ENCODE peak calls at places on chromosomes 5 and 9, in four cellular contexts. S is GM23338, T is BE2C, H is tibial nerve. U is an unnamed sample.

GRCh38 chr9:92680166-92681119 is 10.5 kb upstream of the IPPK start:
- DNase-seq in S (no peak), T (no peak), H (no peak), U (no peak)

GRCh38 chr5:103522586-103522985 is 40.0 kb downstream of the NUDT12 start:
- DNase-seq in S (peak; percentile 18), T (no peak), H (no peak), U (no peak)

GRCh38 chr9:99752710-99753109 is 69.0 kb upstream of the NR4A3 start:
- DNase-seq in S (no peak), T (no peak), H (no peak), U (no peak)

GRCh38 chr5:58466939-58467338 is 7.1 kb upstream of the PLK2 start:
- DNase-seq in S (peak; percentile 57), T (peak; percentile 20), H (no peak), U (no peak)

GRCh38 chr5:178246736-178247135 is 14.1 kb upstream of the PHYKPL start:
- DNase-seq in S (no peak), T (no peak), H (no peak), U (no peak)

GRCh38 chr9:130959809-130960334 is 20.8 kb upstream of the FIBCD1 start:
- DNase-seq in S (no peak), T (no peak), H (no peak), U (no peak)

GRCh38 chr9:92607088-92607487 is 62.8 kb downstream of the IPPK start:
- DNase-seq in S (no peak), T (no peak), H (peak; percentile 75), U (no peak)

GRCh38 chr9:125805057-125805456 is 57.9 kb downstream of the PBX3 start:
- DNase-seq in S (no peak), T (no peak), H (no peak), U (no peak)

GRCh38 chr9:4081549-4081895 is 218.3 kb downstream of the GLIS3 start:
- DNase-seq in S (no peak), T (no peak), H (no peak), U (no peak)

GRCh38 chr5:136169218-136169617 is 23.7 kb downstream of the SMIM32 start:
- DNase-seq in S (no peak), T (no peak), H (no peak), U (no peak)

GRCh38 chr5:101543780-101544179 is 640.7 kb upstream of the ST8SIA4 start:
- DNase-seq in S (no peak), T (no peak), H (no peak), U (no peak)

GRCh38 chr5:135246923-135247795 is 151.9 kb downstream of the MACROH2A1 start:
- DNase-seq in S (no peak), T (peak; percentile 68), H (no peak), U (no peak)

GRCh38 chr5:16702964-16703363 is 86.2 kb upstream of the RETREG1 start:
- DNase-seq in S (peak; percentile 24), T (no peak), H (no peak), U (no peak)

GRCh38 chr5:90000351-90000750 is 409.2 kb downstream of the CETN3 start:
- DNase-seq in S (peak; percentile 37), T (peak; percentile 42), H (no peak), U (no peak)
- TF ChIP-seq CTCF in S (peak; percentile 55), T (no peak), H (no peak), U (no peak)

DNA sequence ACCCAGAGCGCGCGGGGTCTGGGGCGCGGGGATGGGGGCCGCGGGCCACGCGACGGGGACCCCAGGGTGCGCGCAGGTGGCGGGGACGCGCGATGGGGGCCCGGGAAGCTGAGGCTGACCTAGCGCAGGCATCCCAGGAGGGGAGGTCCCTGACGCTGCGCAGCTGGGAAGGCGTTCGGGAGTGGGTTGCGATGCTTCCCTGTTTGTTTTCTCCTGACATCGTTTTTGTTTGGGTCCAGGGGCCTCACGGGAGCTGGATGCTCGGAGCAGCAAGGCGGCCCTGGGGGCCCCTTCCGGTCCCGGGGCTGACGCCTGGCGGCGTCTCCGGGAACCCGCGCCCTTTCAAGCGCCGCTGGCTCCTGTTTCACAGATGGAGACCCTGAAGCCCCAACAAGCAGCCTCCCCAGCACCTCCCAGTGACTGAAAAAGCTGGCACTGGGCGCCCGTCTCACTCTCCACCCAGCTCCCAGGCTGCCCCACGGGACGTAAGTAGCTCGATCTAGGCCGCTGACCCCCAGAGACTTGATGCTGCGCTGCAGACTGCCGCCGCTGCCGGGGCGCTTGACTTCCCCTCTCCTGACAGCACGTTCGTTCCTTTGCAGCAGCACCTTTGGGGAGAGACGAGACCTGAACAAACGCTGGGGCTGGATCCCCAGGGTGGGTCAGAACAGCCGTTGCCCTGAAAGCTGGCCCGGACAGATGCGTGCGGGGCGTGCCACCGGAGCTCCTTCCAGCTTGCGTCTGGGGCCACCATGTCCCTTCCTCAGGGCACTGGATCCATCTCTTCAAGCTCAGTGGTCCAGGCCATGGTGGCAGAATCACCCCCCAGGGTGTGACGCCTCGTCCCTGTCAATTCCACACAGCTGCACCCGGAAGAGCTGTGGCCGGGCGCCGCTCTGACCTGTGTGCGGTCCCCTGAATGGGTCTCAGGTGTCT is 593 bp downstream of the BRD3OS start:
- DNase-seq in S (peak; percentile 82), T (peak; percentile 59), H (peak; percentile 14), U (no peak)
- TF ChIP-seq CTCF in S (no peak), T (peak; percentile 33), H (no peak), U (no peak)

DNA sequence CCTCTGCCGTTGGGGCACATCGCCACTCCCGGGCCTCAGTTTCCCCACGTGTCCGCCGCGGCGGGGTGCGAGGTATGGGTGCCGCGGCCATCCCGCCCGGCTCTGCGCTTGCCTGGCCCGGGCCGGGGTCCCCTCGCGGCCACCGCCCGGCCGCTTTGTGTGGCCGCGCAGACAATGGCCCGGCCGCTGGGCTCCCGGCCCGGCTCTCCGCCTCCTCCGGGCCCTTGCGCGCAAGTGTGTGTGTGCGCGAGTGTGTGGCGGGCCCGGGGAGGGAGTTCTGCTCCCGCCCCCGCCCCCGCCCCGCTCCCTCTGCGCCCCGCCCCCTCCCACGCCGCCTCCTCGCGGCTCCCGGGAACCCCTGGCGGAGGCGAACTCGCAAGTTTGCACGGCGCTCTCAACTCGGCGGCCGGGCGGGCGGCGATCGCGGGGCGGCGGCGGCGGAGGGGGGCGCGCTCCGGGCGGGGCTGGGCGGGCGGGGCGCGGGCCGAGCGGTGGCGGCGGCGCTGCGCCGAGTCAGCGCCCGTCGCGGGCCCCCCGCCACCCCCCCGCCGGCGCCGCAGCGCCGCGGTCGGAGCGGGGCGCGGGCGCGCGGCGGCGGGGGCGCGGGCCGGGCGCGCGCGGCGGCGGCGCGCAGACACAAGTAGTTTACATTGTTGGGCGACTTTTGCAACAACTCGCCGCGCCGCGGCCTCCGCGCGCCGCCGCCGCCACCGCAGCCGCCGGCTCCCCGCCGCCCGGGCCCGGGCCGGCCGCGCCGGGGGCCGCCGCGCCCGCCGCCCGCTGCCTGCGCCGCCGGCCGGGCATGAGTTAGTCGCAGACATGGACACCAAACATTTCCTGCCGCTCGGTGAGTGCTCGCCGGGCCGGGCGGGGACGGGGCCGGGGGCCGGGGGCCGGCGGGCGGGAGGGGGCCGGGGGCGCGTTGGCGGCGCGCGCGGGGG is at the start of gene RXRA:
- DNase-seq in S (peak; percentile 75), T (peak; percentile 88), H (peak; percentile 68), U (peak; percentile 88)
- TF ChIP-seq CTCF in S (no peak), T (no peak), H (no peak), U (no peak)

GRCh38 chr9:112168197-112168596 is 6.9 kb downstream of the SUSD1 start:
- DNase-seq in S (no peak), T (no peak), H (no peak), U (no peak)

GRCh38 chr9:112170235-112170634 is 4.9 kb downstream of the SUSD1 start:
- DNase-seq in S (no peak), T (no peak), H (no peak), U (no peak)

GRCh38 chr9:112169368-112169767 is 5.7 kb downstream of the SUSD1 start:
- DNase-seq in S (no peak), T (no peak), H (no peak), U (no peak)

GRCh38 chr9:112162644-112163413 is 12.3 kb downstream of the SUSD1 start:
- DNase-seq in S (no peak), T (no peak), H (no peak), U (no peak)

GRCh38 chr9:112166176-112167140 is 8.6 kb downstream of the SUSD1 start:
- DNase-seq in S (peak; percentile 52), T (no peak), H (peak; percentile 63), U (no peak)
- TF ChIP-seq CTCF in S (peak; percentile 40), T (no peak), H (no peak), U (no peak)

DNA sequence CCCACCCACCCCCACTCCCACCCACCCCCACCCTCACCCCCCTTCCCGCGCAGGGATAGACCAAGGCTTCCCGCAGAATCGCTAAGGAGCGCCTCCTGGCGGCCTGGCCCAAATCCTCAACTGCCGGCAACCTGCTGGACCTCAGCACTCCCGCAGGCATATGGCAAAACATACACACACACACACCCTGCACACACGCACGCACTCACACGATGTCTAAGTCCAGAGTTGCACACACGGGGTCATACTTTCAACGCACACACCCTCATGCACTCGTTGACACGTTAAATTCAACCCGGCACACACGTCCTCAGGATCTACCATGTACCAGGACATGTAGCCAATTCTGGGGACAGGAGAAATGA is 1.7 kb downstream of the CPLX2 start:
- DNase-seq in S (peak; percentile 79), T (peak; percentile 84), H (no peak), U (no peak)
- TF ChIP-seq CTCF in S (peak; percentile 75), T (peak; percentile 69), H (no peak), U (peak; percentile 61)

GRCh38 chr9:78294290-78295176 is 2.4 kb upstream of the PSAT1 start:
- DNase-seq in S (no peak), T (no peak), H (no peak), U (no peak)
- TF ChIP-seq CTCF in S (no peak), T (no peak), H (no peak), U (no peak)

GRCh38 chr9:137602661-137603060 is 2.8 kb upstream of the ARRDC1 start:
- DNase-seq in S (no peak), T (no peak), H (no peak), U (no peak)
- TF ChIP-seq CTCF in S (no peak), T (peak; percentile 17), H (no peak), U (no peak)

GRCh38 chr9:113783475-113783874 is 92.6 kb upstream of the ZNF618 start:
- DNase-seq in S (no peak), T (no peak), H (no peak), U (no peak)

GRCh38 chr9:113785334-113785733 is 90.8 kb upstream of the ZNF618 start:
- DNase-seq in S (no peak), T (no peak), H (no peak), U (no peak)

GRCh38 chr9:113793558-113793957 is 82.6 kb upstream of the ZNF618 start:
- DNase-seq in S (no peak), T (no peak), H (no peak), U (no peak)

DNA sequence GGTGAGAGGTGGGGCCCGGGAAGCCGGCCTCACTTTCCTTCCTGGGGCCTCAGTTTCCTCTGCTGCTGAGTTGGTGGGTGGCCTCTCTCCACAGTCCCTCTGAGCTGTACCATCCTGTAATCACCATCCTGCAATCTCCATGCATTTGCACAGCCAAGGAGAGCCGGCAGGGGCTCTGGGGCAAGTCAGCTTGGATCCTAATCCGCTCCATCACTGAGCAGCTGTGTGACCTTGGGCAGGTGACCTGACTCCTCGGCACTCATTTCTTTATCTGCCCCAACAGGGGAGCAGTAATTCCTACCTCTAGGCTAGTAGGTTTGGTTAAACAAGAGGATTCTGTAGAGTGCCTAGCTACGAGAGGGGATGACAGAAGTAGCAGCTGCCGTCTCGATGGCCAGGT is 88.2 kb upstream of the ZNF618 start:
- DNase-seq in S (peak; percentile 37), T (no peak), H (no peak), U (no peak)
- TF ChIP-seq CTCF in S (peak; percentile 11), T (no peak), H (no peak), U (no peak)